ENCODE peak calls at places on chromosomes 3 and 15, in eight cellular contexts. T is Caco-2; M is kidney; N is stomach; V is prostate gland; L is heart right ventricle; C is neuronal stem cell; U is CD8-positive, alpha-beta T cell. I is an unnamed sample.

GRCh38 chr15:41855121-41855941 is 16.7 kb downstream of the PLA2G4B start:
- DNase-seq in M (no peak), N (no peak), U (no peak), T (no peak), C (no peak), L (no peak), V (no peak), I (no peak)

GRCh38 chr3:47410801-47411646 is 30.2 kb downstream of the PTPN23 start:
- DNase-seq in N (no peak), V (no peak), L (no peak), T (no peak), C (no peak), U (no peak), M (peak; percentile 73), I (no peak)

GRCh38 chr3:51908026-51908425 is 4.9 kb upstream of the IQCF1 start:
- DNase-seq in N (no peak), U (no peak), M (no peak), L (no peak), T (no peak), V (no peak), C (no peak), I (no peak)

GRCh38 chr3:56862352-56863062 is 60.8 kb upstream of the ARHGEF3 start:
- DNase-seq in U (no peak), C (no peak), T (no peak), V (no peak), L (no peak), N (no peak), M (no peak), I (no peak)

GRCh38 chr15:67853454-67853853 is 13.6 kb upstream of the RNU6-1 start:
- DNase-seq in L (no peak), U (no peak), C (no peak), N (no peak), V (no peak), M (no peak), T (no peak), I (no peak)

GRCh38 chr3:151037746-151038145 is 47.7 kb upstream of the MED12L start:
- DNase-seq in T (no peak), C (no peak), U (no peak), N (no peak), L (peak; percentile 6), V (no peak), M (peak; percentile 78), I (no peak)

GRCh38 chr3:16060358-16060852 is 114.1 kb upstream of the GALNT15 start:
- DNase-seq in M (peak; percentile 80), V (peak; percentile 13), C (no peak), N (no peak), T (peak; percentile 77), L (no peak), U (no peak), I (peak; percentile 85)

GRCh38 chr3:180277036-180277435 is 240.3 kb upstream of the PEX5L start:
- DNase-seq in N (no peak), L (no peak), U (no peak), V (no peak), C (no peak), M (no peak), T (no peak), I (no peak)

GRCh38 chr15:71999807-72000206 is 118.1 kb downstream of the MYO9A start:
- DNase-seq in V (no peak), L (no peak), C (no peak), U (no peak), N (no peak), T (no peak), M (no peak), I (no peak)

GRCh38 chr3:119148493-119149180 is 2.7 kb downstream of the TEX55 start:
- DNase-seq in C (no peak), N (no peak), M (no peak), V (no peak), L (no peak), U (no peak), T (no peak), I (no peak)

GRCh38 chr15:70923311-70924080 is 30.9 kb downstream of the LRRC49 start:
- DNase-seq in N (no peak), L (no peak), U (no peak), M (no peak), V (no peak), C (no peak), T (no peak), I (no peak)

GRCh38 chr3:190585771-190586630 is 72.1 kb downstream of the IL1RAP start:
- DNase-seq in V (no peak), U (no peak), T (peak; percentile 24), C (peak; percentile 24), M (no peak), N (no peak), L (no peak), I (no peak)

GRCh38 chr3:196794467-196794866 is 54.8 kb downstream of the PAK2 start:
- DNase-seq in C (no peak), V (no peak), L (no peak), T (no peak), U (no peak), M (no peak), N (no peak), I (no peak)

GRCh38 chr3:40780341-40780800 is 255.6 kb downstream of the ZNF621 start:
- DNase-seq in C (peak; percentile 51), U (no peak), N (peak; percentile 70), M (peak; percentile 92), V (peak; percentile 83), L (peak; percentile 86), T (no peak), I (no peak)

GRCh38 chr3:32821686-32822296 is 4.0 kb downstream of the TRIM71 start:
- DNase-seq in C (no peak), N (peak; percentile 47), U (no peak), V (no peak), T (peak; percentile 50), L (no peak), M (no peak), I (no peak)

GRCh38 chr3:25478964-25479726 is 51.1 kb downstream of the RARB start:
- DNase-seq in L (no peak), T (no peak), U (no peak), M (no peak), C (no peak), N (no peak), V (no peak), I (no peak)

GRCh38 chr15:87610366-87610765 is 646.2 kb downstream of the NTRK3 start:
- DNase-seq in L (peak; percentile 9), V (no peak), M (no peak), T (no peak), U (no peak), C (no peak), N (no peak), I (peak; percentile 66)

GRCh38 chr15:72932461-72932860 is 119.8 kb upstream of the NEO1 start:
- DNase-seq in C (no peak), V (no peak), T (no peak), N (no peak), M (no peak), U (no peak), L (no peak), I (no peak)

GRCh38 chr15:31433574-31433973 is 106.9 kb downstream of the KLF13 start:
- DNase-seq in N (no peak), M (no peak), C (no peak), V (no peak), T (no peak), U (no peak), L (no peak), I (no peak)

GRCh38 chr15:31434418-31435255 is 108.0 kb downstream of the KLF13 start:
- DNase-seq in L (peak; percentile 49), C (no peak), M (peak; percentile 83), U (peak; percentile 81), N (peak; percentile 63), V (no peak), T (no peak), I (peak; percentile 84)

GRCh38 chr15:31435256-31435781 is 108.7 kb downstream of the KLF13 start:
- DNase-seq in N (peak; percentile 70), U (peak; percentile 62), M (peak; percentile 90), C (peak; percentile 30), L (peak; percentile 87), T (peak; percentile 83), V (peak; percentile 62), I (peak; percentile 88)

GRCh38 chr15:31437686-31438085 is 111.1 kb downstream of the KLF13 start:
- DNase-seq in L (no peak), C (no peak), M (no peak), N (no peak), T (no peak), U (no peak), V (no peak), I (no peak)

DNA sequence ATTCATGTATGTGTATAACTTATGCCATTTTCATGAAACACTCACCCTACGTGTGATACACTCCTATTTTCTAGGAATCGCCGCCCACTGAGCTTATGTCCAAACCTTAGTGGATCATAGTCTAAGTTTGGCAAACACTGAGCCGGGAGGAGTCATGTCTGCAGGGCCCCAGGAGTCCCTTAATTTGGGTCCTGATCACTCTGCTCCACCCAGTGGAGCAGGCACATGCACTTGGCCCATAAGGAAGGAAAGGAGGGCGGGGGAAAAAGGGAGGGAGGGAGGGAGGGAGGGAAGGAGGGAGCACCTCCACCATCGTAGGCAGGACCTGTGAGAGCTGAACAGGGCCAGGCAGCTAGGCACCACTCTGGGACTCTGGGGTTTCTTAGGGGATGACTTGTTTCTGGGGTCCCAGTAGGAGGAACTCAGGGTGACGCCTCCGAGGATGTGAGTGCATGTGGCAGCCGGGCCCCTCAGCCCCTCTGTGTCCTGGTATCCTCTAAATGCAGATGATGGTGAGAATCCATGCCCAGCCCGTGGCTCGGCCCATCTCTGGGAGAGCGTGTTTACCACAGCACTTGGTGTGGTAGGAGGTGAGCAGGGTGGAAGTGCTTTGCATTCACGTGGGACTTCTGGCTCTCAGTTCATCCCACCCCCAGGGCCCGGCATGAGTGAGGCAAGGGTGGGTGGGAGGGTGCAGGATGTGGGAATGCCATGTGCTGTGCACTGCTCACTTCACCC is 109.4 kb downstream of the KLF13 start:
- DNase-seq in N (no peak), T (no peak), C (no peak), M (no peak), L (no peak), V (no peak), U (no peak), I (no peak)
- H3K4me1 ChIP-seq in N (peaks cover 26% of the 10 kb centered on the region), T (no peaks in the 10 kb centered on the region), C (peaks cover 3% of the 10 kb centered on the region), M (peaks cover 3% of the 10 kb centered on the region), L (peaks cover 30% of the 10 kb centered on the region), V (peaks cover 6% of the 10 kb centered on the region), U (peaks cover 70% of the 10 kb centered on the region), I (peaks cover 4% of the 10 kb centered on the region)

GRCh38 chr3:181696641-181697230 is 15.0 kb upstream of the SOX2 start:
- DNase-seq in M (no peak), T (no peak), V (no peak), L (no peak), U (no peak), N (no peak), C (no peak), I (no peak)
- H3K4me1 ChIP-seq in M (peaks cover 7% of the 10 kb centered on the region), T (no peaks in the 10 kb centered on the region), V (peaks cover 3% of the 10 kb centered on the region), L (peaks cover 20% of the 10 kb centered on the region), U (no peaks in the 10 kb centered on the region), N (peaks cover 21% of the 10 kb centered on the region), C (peaks cover 34% of the 10 kb centered on the region), I (peaks cover 10% of the 10 kb centered on the region)

DNA sequence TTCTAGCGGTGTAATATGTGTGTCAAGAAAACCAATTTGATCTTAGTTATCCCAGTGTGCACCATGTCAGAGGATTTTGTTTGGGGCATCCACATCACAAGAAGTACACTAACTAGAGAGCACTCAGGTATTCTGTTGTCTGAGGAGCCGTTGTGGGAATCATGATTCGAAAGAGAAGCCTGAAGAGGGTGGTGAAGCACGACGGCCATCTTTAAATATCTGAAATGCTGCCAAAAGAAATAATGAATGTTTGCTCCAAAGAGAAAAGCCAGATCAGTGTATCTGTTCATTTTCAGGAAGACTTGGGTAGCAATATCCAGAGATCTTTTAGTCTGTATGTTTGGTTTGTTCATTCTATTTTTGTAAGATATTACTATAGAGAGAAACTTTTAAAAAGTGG is 180.7 kb downstream of the KLHL25 start:
- DNase-seq in C (no peak), M (no peak), T (no peak), V (no peak), L (no peak), U (no peak), N (no peak), I (no peak)
- H3K4me1 ChIP-seq in C (peaks cover 11% of the 10 kb centered on the region), M (peaks cover 11% of the 10 kb centered on the region), T (peaks cover 11% of the 10 kb centered on the region), V (no peaks in the 10 kb centered on the region), L (peaks cover 78% of the 10 kb centered on the region), U (peaks cover 14% of the 10 kb centered on the region), N (peaks cover 38% of the 10 kb centered on the region), I (peaks cover 28% of the 10 kb centered on the region)

GRCh38 chr15:31270767-31271166 is 55.9 kb upstream of the KLF13 start:
- DNase-seq in T (no peak), U (no peak), V (no peak), N (peak; percentile 17), L (peak; percentile 3), M (no peak), C (peak; percentile 40), I (peak; percentile 44)
- H3K4me1 ChIP-seq in T (peaks cover 6% of the 10 kb centered on the region), U (peaks cover 26% of the 10 kb centered on the region), V (peaks cover 6% of the 10 kb centered on the region), N (peaks cover 51% of the 10 kb centered on the region), L (peaks cover 6% of the 10 kb centered on the region), M (no peaks in the 10 kb centered on the region), C (peaks cover 9% of the 10 kb centered on the region), I (no peaks in the 10 kb centered on the region)